ENCODE peak calls at places on chromosomes 1 and 21, in six cellular contexts. O, F, U, X, P and A are unnamed samples.
A peak's percentile ranks its signal among the peaks of the same experiment; 100 is the strongest.

GRCh38 chr1:81158592-81158991 is 642.1 kb upstream of the ADGRL2 start:
- DNase-seq in X (no peak), F (peak; percentile 56), O (no peak), U (no peak), P (no peak), A (no peak)

GRCh38 chr1:245363821-245364220 is 209.0 kb downstream of the KIF26B start:
- DNase-seq in F (no peak), X (no peak), U (peak; percentile 46), O (no peak), P (no peak), A (no peak)

GRCh38 chr1:66334311-66334710 is 199.6 kb upstream of the SGIP1 start:
- DNase-seq in P (peak; percentile 25), X (no peak), F (no peak), U (no peak), O (no peak), A (no peak)

GRCh38 chr1:220726634-220727033 is 21.5 kb upstream of the MTARC2 start:
- DNase-seq in X (no peak), P (peak; percentile 42), U (no peak), F (no peak), O (no peak), A (no peak)

GRCh38 chr21:32994305-32994704 is 31.4 kb upstream of the OLIG2 start:
- DNase-seq in F (no peak), P (peak; percentile 57), X (no peak), U (no peak), O (no peak), A (no peak)

GRCh38 chr1:8739377-8739776 is 78.1 kb downstream of the RERE start:
- DNase-seq in F (no peak), O (no peak), P (peak; percentile 72), U (no peak), X (no peak), A (no peak)

GRCh38 chr21:37582613-37583012 is 216.0 kb downstream of the DYRK1A start:
- DNase-seq in X (no peak), U (peak; percentile 16), F (peak; percentile 33), P (peak; percentile 40), O (no peak), A (peak; percentile 67)

GRCh38 chr1:240194120-240194519 is 102.4 kb downstream of the FMN2 start:
- DNase-seq in O (no peak), F (peak; percentile 91), P (no peak), X (no peak), U (no peak), A (no peak)

GRCh38 chr1:107793896-107794440 is 171.0 kb downstream of the VAV3 start:
- DNase-seq in X (no peak), O (no peak), U (no peak), P (no peak), F (no peak), A (no peak)

GRCh38 chr21:32920474-32920873 is 105.3 kb upstream of the OLIG2 start:
- DNase-seq in P (no peak), X (no peak), U (no peak), O (no peak), F (no peak), A (no peak)

GRCh38 chr1:210143465-210144062 is 89.0 kb upstream of the SERTAD4 start:
- DNase-seq in P (peak; percentile 84), O (no peak), X (peak; percentile 33), F (peak; percentile 42), U (peak; percentile 86), A (peak; percentile 25)

GRCh38 chr1:98906361-98906760 is 98.3 kb downstream of the PLPPR5 start:
- DNase-seq in F (no peak), P (no peak), U (no peak), O (no peak), X (no peak), A (no peak)

GRCh38 chr1:94954292-94955220 is 27.6 kb upstream of the CNN3 start:
- DNase-seq in U (no peak), P (peak; percentile 27), X (no peak), F (no peak), O (no peak), A (no peak)

GRCh38 chr21:35974801-35975200 is 85.5 kb downstream of the SETD4 start:
- DNase-seq in F (peak; percentile 76), P (no peak), O (no peak), X (no peak), U (no peak), A (no peak)

GRCh38 chr1:21781971-21782867 is 730 bp downstream of the USP48 start:
- DNase-seq in X (peak; percentile 34), P (peak; percentile 66), F (peak; percentile 45), U (peak; percentile 75), O (no peak), A (peak; percentile 60)

GRCh38 chr1:180731131-180731530 is 99.3 kb downstream of the XPR1 start:
- DNase-seq in F (no peak), O (no peak), P (no peak), X (no peak), U (no peak), A (no peak)

GRCh38 chr1:77036560-77036959 is 169.3 kb downstream of the ST6GALNAC5 start:
- DNase-seq in O (no peak), F (peak; percentile 36), U (peak; percentile 34), X (no peak), P (peak; percentile 71), A (no peak)

GRCh38 chr1:111334169-111334568 is 43.5 kb downstream of the CHIA start:
- DNase-seq in U (peak; percentile 64), P (peak; percentile 80), O (no peak), X (peak; percentile 52), F (peak; percentile 22), A (peak; percentile 62)

GRCh38 chr1:157117527-157118057 is 18.0 kb upstream of the ETV3L start:
- DNase-seq in O (no peak), U (no peak), F (no peak), X (no peak), P (no peak), A (peak; percentile 59)

GRCh38 chr1:27296773-27297214 is 25.2 kb upstream of the TMEM222 start:
- DNase-seq in O (no peak), F (peak; percentile 12), X (peak; percentile 78), U (peak; percentile 75), P (peak; percentile 88), A (peak; percentile 75)

GRCh38 chr1:180053594-180054567 is 99.3 kb downstream of the CEP350 start:
- DNase-seq in P (no peak), U (no peak), F (no peak), X (no peak), O (no peak), A (no peak)

GRCh38 chr1:208219659-208220282 is 24.4 kb downstream of the PLXNA2 start:
- DNase-seq in P (no peak), O (peak; percentile 69), X (no peak), F (peak; percentile 77), U (no peak), A (no peak)

GRCh38 chr1:32249831-32250525 is 1.1 kb upstream of the LCK start:
- DNase-seq in O (no peak), U (peak; percentile 94), P (no peak), X (peak; percentile 79), F (no peak), A (peak; percentile 88)

GRCh38 chr1:63787875-63788274 is 14.1 kb downstream of the ROR1 start:
- DNase-seq in F (no peak), O (no peak), P (no peak), X (no peak), U (no peak), A (no peak)

GRCh38 chr1:6157132-6157527 is 23.0 kb downstream of the CHD5 start:
- DNase-seq in X (no peak), P (no peak), O (no peak), F (peak; percentile 2), U (no peak), A (no peak)

GRCh38 chr1:201538618-201539551 is at the start of gene NAV1:
- DNase-seq in U (no peak), P (peak; percentile 75), O (no peak), X (no peak), F (peak; percentile 75), A (peak; percentile 43)

GRCh38 chr1:241841661-241842060 is 6.3 kb upstream of the EXO1 start:
- DNase-seq in X (no peak), P (no peak), U (no peak), O (no peak), F (no peak), A (no peak)

GRCh38 chr1:155052412-155053400 is 1.6 kb downstream of the ADAM15 start:
- DNase-seq in P (peak; percentile 46), F (no peak), U (peak; percentile 53), O (no peak), X (no peak), A (peak; percentile 64)

GRCh38 chr1:169105434-169106094 is 926 bp upstream of the ATP1B1 start:
- DNase-seq in U (peak; percentile 47), X (peak; percentile 41), O (peak; percentile 26), P (peak; percentile 88), F (no peak), A (peak; percentile 68)

GRCh38 chr1:234550341-234551031 is 59.5 kb downstream of the IRF2BP2 start:
- DNase-seq in F (no peak), X (no peak), O (no peak), P (no peak), U (no peak), A (no peak)

GRCh38 chr21:33259428-33259827 is 6.7 kb upstream of the IL10RB start:
- DNase-seq in F (no peak), O (no peak), U (no peak), X (no peak), P (no peak), A (no peak)

GRCh38 chr1:77925536-77925935 is 37.1 kb downstream of the NEXN start:
- DNase-seq in O (no peak), U (no peak), F (peak; percentile 63), P (no peak), X (no peak), A (no peak)

GRCh38 chr1:160708821-160709220 is 2.8 kb downstream of the CD48 start:
- DNase-seq in O (no peak), F (no peak), P (no peak), U (peak; percentile 57), X (no peak), A (no peak)

DNA sequence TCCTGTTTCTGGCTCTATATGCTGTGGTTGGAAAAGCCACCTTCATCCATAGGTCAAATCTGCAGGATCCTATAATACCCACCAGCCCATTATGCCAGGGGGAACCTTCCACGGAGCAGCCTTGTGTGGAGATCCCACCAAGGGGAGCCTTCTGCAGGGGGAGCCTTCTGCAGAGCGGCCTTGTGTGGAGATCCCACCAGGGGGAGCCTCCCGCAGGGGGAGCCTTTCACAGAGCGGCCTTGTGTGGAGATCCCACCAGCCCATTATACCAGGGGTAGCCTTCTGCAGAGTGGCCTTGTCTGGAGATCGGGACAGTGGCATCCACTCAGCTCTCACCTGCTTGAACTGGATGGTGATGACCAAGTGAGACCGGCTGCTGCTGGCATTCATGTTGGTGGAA is 85.3 kb downstream of the SCCPDH start:
- DNase-seq in O (no peak), U (no peak), P (no peak), F (no peak), X (no peak), A (no peak)
- TF ChIP-seq CTCF in O (no peak), U (no peak), P (no peak), F (no peak), X (no peak), A (no peak)

GRCh38 chr21:45045481-45045880 is 28.9 kb upstream of the ADARB1 start:
- DNase-seq in F (no peak), O (no peak), P (no peak), X (no peak), U (no peak), A (no peak)
- TF ChIP-seq CTCF in F (no peak), O (no peak), P (no peak), X (no peak), U (no peak), A (no peak)

GRCh38 chr1:68330391-68330790 is 98.1 kb upstream of the WLS start:
- DNase-seq in P (no peak), F (no peak), X (no peak), O (no peak), U (no peak), A (no peak)
- TF ChIP-seq CTCF in P (no peak), F (no peak), X (no peak), O (no peak), U (no peak), A (no peak)

GRCh38 chr1:212315907-212316306 is 30.7 kb downstream of the PPP2R5A start:
- DNase-seq in P (peak; percentile 78), O (no peak), U (peak; percentile 28), F (no peak), X (no peak), A (no peak)
- TF ChIP-seq CTCF in P (peak; percentile 69), O (no peak), U (peak; percentile 6), F (no peak), X (peak; percentile 15), A (no peak)